ENCODE peak calls at places on chromosomes 5 and 9, in eight cellular contexts. G is WTC11, S is endothelial cell, Z is mammary epithelial cell, V is PC-3, E is stomach, K is nephron progenitor cell, M is progenitor cell of endocrine pancreas. F is an unnamed sample.

GRCh38 chr9:99103505-99103904 is 1.4 kb upstream of the TGFBR1 start:
- DNase-seq in K (peak), M (no peak), E (no peak), S (no peak), G (no peak), Z (no peak), V (no peak), F (no peak)

GRCh38 chr5:86679529-86679928 is 61.8 kb downstream of the COX7C start:
- DNase-seq in E (peak), Z (peak), V (peak), S (no peak), M (no peak), G (no peak), K (peak), F (no peak)

GRCh38 chr5:137090151-137090550 is 409.0 kb downstream of the SPOCK1 start:
- DNase-seq in Z (no peak), G (no peak), S (no peak), K (no peak), V (no peak), M (no peak), E (no peak), F (no peak)

GRCh38 chr5:67165524-67166459 is 30.8 kb downstream of the CD180 start:
- DNase-seq in S (peak), M (peak), V (peak), G (peak), E (peak), K (peak), Z (peak), F (peak)

GRCh38 chr5:8474569-8474930 is 605.6 kb downstream of the MTRR start:
- DNase-seq in M (no peak), G (no peak), E (no peak), V (no peak), Z (no peak), K (no peak), S (no peak), F (no peak)

GRCh38 chr9:120353501-120353900 is 226.5 kb downstream of the CDK5RAP2 start:
- DNase-seq in V (no peak), E (no peak), S (no peak), Z (no peak), K (no peak), M (no peak), G (no peak), F (no peak)

GRCh38 chr9:107274953-107275422 is 8.1 kb upstream of the RAD23B start:
- DNase-seq in Z (peak), V (peak), G (no peak), E (no peak), K (no peak), S (no peak), M (no peak), F (no peak)

GRCh38 chr9:9352877-9353481 is 1259.8 kb downstream of the PTPRD start:
- DNase-seq in S (peak), Z (no peak), G (no peak), M (no peak), E (no peak), V (peak), K (peak), F (no peak)

GRCh38 chr5:97000391-97000790 is 64.5 kb downstream of the LNPEP start:
- DNase-seq in V (no peak), S (no peak), Z (no peak), K (no peak), M (no peak), G (no peak), E (no peak), F (no peak)

GRCh38 chr9:96450613-96451544 is 910 bp downstream of the HABP4 start:
- DNase-seq in K (peak), S (peak), M (peak), G (peak), Z (peak), E (peak), V (peak), F (peak)

GRCh38 chr5:172806897-172807672 is 27.0 kb upstream of the ERGIC1 start:
- DNase-seq in M (peak), Z (peak), K (peak), V (peak), E (peak), S (peak), G (peak), F (peak)

GRCh38 chr9:79570449-79571308 is 1.1 kb upstream of the TLE4 start:
- DNase-seq in G (peak), Z (peak), M (peak), K (peak), S (peak), V (peak), E (peak), F (peak)

GRCh38 chr5:157072508-157072907 is 13.6 kb upstream of the HAVCR1 start:
- DNase-seq in S (no peak), E (no peak), G (no peak), K (no peak), V (peak), M (no peak), Z (no peak), F (no peak)

GRCh38 chr9:112224401-112225289 is 49.5 kb upstream of the SUSD1 start:
- DNase-seq in V (peak), S (no peak), E (no peak), Z (peak), K (no peak), M (no peak), G (no peak), F (no peak)

GRCh38 chr5:16930487-16930886 is 5.6 kb downstream of the MYO10 start:
- DNase-seq in V (no peak), M (no peak), K (no peak), S (no peak), E (no peak), Z (no peak), G (peak), F (no peak)

GRCh38 chr5:16931334-16932110 is 4.6 kb downstream of the MYO10 start:
- DNase-seq in V (no peak), M (no peak), Z (no peak), K (no peak), S (no peak), G (no peak), E (peak), F (no peak)

GRCh38 chr5:16926417-16926816 is 9.7 kb downstream of the MYO10 start:
- DNase-seq in G (no peak), E (no peak), S (no peak), Z (no peak), M (no peak), V (no peak), K (no peak), F (no peak)

GRCh38 chr5:16932401-16932800 is 3.7 kb downstream of the MYO10 start:
- DNase-seq in K (no peak), E (no peak), S (no peak), M (no peak), Z (no peak), V (no peak), G (no peak), F (no peak)

DNA sequence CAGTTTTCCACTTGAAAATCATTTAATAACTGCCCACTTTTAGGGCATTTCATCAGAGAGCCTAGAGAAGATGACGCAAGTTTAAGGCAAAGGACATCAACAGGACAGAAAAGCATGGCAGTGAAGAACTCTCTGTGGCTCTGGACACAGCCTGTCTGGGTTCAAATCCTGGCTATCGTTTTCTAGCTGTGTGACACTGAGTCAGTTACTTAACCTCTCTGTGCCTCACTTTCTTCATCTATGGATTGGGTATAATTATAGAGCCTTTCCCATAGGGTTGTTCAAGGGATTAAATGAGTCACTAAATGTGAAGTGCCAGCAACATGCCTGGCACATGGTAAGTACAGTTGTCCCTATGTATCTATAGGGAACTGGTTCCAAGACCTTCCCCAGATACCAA is 6.7 kb downstream of the MYO10 start:
- DNase-seq in K (no peak), S (no peak), G (no peak), E (no peak), V (no peak), M (no peak), Z (no peak), F (no peak)
- TF ChIP-seq CTCF in K (no peak), S (no peak), G (no peak), E (no peak), V (no peak), M (no peak), Z (no peak), F (no peak)

DNA sequence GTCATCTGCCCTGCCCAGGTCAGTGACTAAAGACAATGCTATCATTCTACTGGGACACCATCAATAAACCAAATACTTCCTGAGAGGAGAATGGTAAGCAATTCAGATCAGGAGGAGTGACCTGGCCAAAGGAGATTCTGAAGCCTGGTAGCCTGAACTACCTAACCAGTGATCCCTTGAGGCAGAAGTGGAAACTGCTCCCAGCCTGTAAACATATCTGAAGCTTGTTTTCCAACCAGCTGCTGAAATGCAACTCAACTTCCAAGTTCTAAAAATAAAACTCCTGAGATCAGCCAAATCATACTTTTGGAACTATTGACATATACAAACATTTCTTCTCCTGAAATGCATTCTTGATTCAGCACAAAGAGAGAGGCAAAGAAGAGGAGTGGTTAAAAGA is 204.1 kb downstream of the EBF1 start:
- DNase-seq in E (no peak), V (peak), Z (no peak), K (no peak), S (no peak), M (no peak), G (no peak), F (no peak)
- TF ChIP-seq CTCF in E (no peak), V (peak), Z (no peak), K (no peak), S (peak), M (no peak), G (no peak), F (no peak)

DNA sequence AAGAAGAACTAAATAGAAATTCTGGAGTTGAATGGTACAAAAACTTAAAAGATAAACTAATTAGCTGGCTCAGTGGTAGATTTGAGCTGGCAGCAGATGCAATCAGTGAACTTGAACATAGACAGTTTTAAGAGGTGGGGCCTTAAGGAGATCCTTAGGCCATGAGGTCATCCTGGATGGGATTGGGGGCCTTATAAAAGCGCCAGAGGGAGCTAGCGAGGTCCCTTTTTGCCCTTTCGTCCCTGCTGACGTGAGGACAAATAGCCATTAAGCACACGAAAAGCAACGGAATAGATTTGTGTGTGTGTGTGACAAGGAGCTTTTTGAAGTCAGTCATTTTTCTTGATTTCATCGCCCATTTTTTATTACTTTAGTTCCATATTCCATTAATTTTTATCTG is 83.3 kb downstream of the ZNF354C start:
- DNase-seq in K (no peak), M (no peak), Z (no peak), E (no peak), G (peak), S (no peak), V (no peak), F (no peak)
- TF ChIP-seq CTCF in K (peak), M (peak), Z (no peak), E (no peak), G (no peak), S (no peak), V (no peak), F (no peak)

DNA sequence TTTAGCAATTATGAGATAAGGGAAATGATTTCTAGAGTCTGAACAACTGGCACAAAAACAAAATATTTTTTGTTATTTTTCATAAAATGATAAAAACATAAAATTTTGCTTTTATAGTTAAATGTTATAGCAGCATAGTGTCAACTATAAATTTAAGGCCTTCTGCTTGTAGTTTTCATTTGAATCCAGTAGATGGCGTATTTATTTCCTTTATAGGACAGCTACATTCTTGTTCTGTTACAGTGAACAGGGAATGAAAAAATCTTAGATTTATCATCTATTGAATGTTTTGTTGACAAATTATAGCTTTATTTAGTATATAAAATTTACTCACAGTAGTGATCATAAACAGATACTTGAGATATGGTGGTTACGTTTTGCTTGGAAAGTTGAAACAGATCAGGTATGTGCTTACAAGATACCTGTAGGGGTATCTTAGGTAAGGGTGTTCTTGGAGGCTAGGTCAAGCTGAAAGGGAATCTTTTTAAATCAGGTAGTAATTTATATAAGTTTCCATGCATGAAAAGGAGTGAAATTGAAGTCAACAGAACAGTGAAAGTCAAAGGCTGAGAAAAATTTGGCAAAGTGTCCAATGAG is 239.3 kb upstream of the GRIN3A start:
- DNase-seq in V (peak), E (no peak), G (no peak), Z (peak), S (no peak), M (no peak), K (no peak), F (no peak)
- TF ChIP-seq CTCF in V (peak), E (peak), G (peak), Z (peak), S (peak), M (peak), K (peak), F (peak)

DNA sequence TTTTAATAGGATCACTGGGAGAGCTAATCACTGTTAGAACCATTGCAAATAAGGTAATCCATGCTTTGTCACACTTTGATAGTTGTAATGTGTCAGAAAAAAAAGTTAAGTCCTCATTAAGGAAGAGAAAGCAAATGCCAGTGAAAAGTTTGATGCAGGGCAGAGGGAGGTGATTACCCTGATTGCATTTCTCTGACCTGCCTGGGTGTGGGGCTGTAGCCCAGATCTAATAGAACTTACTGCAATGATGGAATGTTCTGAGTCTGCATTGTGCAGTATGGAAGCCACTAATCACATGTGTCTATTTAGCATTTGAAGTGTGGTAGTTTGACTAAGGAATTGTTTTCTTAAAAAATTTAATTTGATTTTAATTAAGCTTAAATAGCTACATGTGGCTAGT is 202.7 kb downstream of the ATP10B start:
- DNase-seq in V (peak), Z (peak), S (peak), K (peak), M (no peak), E (no peak), G (peak), F (no peak)
- TF ChIP-seq CTCF in V (peak), Z (peak), S (no peak), K (peak), M (peak), E (no peak), G (peak), F (no peak)

GRCh38 chr9:69192214-69192613 is 18.1 kb downstream of the TJP2 start:
- DNase-seq in M (no peak), K (no peak), S (no peak), Z (no peak), V (no peak), G (no peak), E (no peak), F (no peak)
- TF ChIP-seq CTCF in M (no peak), K (no peak), S (no peak), Z (no peak), V (no peak), G (no peak), E (no peak), F (no peak)

GRCh38 chr5:151264113-151264512 is 11.1 kb downstream of the GM2A start:
- DNase-seq in M (no peak), V (peak), Z (peak), G (no peak), K (no peak), S (no peak), E (no peak), F (no peak)
- TF ChIP-seq CTCF in M (no peak), V (peak), Z (no peak), G (no peak), K (no peak), S (no peak), E (no peak), F (no peak)

GRCh38 chr5:38519476-38519875 is 37.0 kb downstream of the LIFR start:
- DNase-seq in V (no peak), S (no peak), Z (no peak), G (no peak), E (no peak), K (no peak), M (no peak), F (no peak)

GRCh38 chr5:38515081-38515480 is 41.4 kb downstream of the LIFR start:
- DNase-seq in G (no peak), M (no peak), S (no peak), K (no peak), V (no peak), Z (no peak), E (no peak), F (no peak)

GRCh38 chr5:38518341-38518740 is 38.1 kb downstream of the LIFR start:
- DNase-seq in Z (no peak), K (no peak), M (no peak), G (no peak), E (no peak), V (no peak), S (no peak), F (no peak)

GRCh38 chr5:38515648-38516047 is 40.8 kb downstream of the LIFR start:
- DNase-seq in G (no peak), M (no peak), S (no peak), Z (no peak), V (peak), E (no peak), K (no peak), F (no peak)
- TF ChIP-seq CTCF in G (no peak), M (peak), S (no peak), Z (peak), V (peak), E (no peak), K (peak), F (no peak)

GRCh38 chr9:134475051-134475790 is 149.0 kb downstream of the RXRA start:
- DNase-seq in G (no peak), V (no peak), Z (no peak), M (no peak), S (peak), K (no peak), E (peak), F (peak)
- TF ChIP-seq CTCF in G (no peak), V (no peak), Z (no peak), M (no peak), S (no peak), K (no peak), E (no peak), F (no peak)

GRCh38 chr9:137589441-137590122 is 730 bp downstream of the ZMYND19 start:
- DNase-seq in Z (no peak), M (no peak), G (no peak), K (peak), E (no peak), V (no peak), S (no peak), F (no peak)
- TF ChIP-seq CTCF in Z (no peak), M (no peak), G (no peak), K (no peak), E (no peak), V (no peak), S (no peak), F (no peak)

F was measured in CD4-positive, alpha-beta T cell.